ENCODE peak calls at places on chromosomes 13 and 19, in five cellular contexts. J, K, A, R and M are unnamed samples.

GRCh38 chr13:110915874-110916670 is 1.2 kb upstream of the ANKRD10 start:
- DNase-seq in R (no peak), J (no peak), A (no peak), K (no peak), M (no peak)

GRCh38 chr19:47340477-47341208 is 8.5 kb upstream of the DHX34 start:
- DNase-seq in K (no peak), J (no peak), R (no peak), A (no peak), M (no peak)

GRCh38 chr13:33940898-33941297 is 122.9 kb downstream of the RFC3 start:
- DNase-seq in J (no peak), R (no peak), K (no peak), A (no peak), M (no peak)

GRCh38 chr19:11123076-11123567 is 32.5 kb downstream of the SPC24 start:
- DNase-seq in R (no peak), A (no peak), K (no peak), J (no peak), M (no peak)

GRCh38 chr13:102709536-102709935 is 14.7 kb upstream of the METTL21C start:
- DNase-seq in J (no peak), R (no peak), A (no peak), K (no peak), M (no peak)

GRCh38 chr19:46955114-46955812 is 64.4 kb upstream of the NPAS1 start:
- DNase-seq in A (no peak), R (peak; percentile 33), K (no peak), J (no peak), M (no peak)

GRCh38 chr13:29436291-29436690 is 159.2 kb downstream of the SLC7A1 start:
- DNase-seq in K (no peak), A (peak; percentile 19), J (no peak), R (no peak), M (no peak)

GRCh38 chr13:45511310-45512147 is 46.8 kb downstream of the COG3 start:
- DNase-seq in R (peak; percentile 51), K (peak; percentile 74), J (no peak), A (peak; percentile 37), M (no peak)

GRCh38 chr13:82330499-82330898 is 1551.8 kb downstream of the SLITRK1 start:
- DNase-seq in K (peak; percentile 22), R (no peak), A (no peak), J (no peak), M (no peak)

GRCh38 chr13:100872761-100873160 is 198.2 kb upstream of the TMTC4 start:
- DNase-seq in K (no peak), A (no peak), R (no peak), J (no peak), M (no peak)

GRCh38 chr19:10279737-10280442 is 6.9 kb upstream of the ICAM4 start:
- DNase-seq in R (no peak), A (no peak), J (no peak), K (no peak), M (no peak)

GRCh38 chr19:29484876-29485275 is 40.9 kb upstream of the VSTM2B start:
- DNase-seq in A (no peak), R (no peak), K (no peak), J (no peak), M (no peak)

GRCh38 chr19:12797141-12797587 is 4.4 kb downstream of the PRDX2 start:
- DNase-seq in A (no peak), R (no peak), J (no peak), K (no peak), M (no peak)

GRCh38 chr13:33721719-33722118 is 96.2 kb upstream of the RFC3 start:
- DNase-seq in A (no peak), R (no peak), J (no peak), K (no peak), M (no peak)

GRCh38 chr19:906480-906879 is 6.5 kb downstream of the R3HDM4 start:
- DNase-seq in J (no peak), K (no peak), A (no peak), R (no peak), M (no peak)

GRCh38 chr19:366205-366783 is 21.7 kb upstream of the MIER2 start:
- DNase-seq in R (no peak), K (no peak), A (no peak), J (no peak), M (no peak)

GRCh38 chr13:42211704-42212103 is 60.2 kb upstream of the AKAP11 start:
- DNase-seq in R (no peak), J (no peak), A (no peak), K (no peak), M (no peak)

GRCh38 chr13:93238711-93239110 is 12.1 kb downstream of the GPC6 start:
- DNase-seq in K (no peak), A (no peak), J (no peak), R (no peak), M (no peak)

GRCh38 chr13:98912846-98913245 is 65.0 kb downstream of the DOCK9 start:
- DNase-seq in R (no peak), K (no peak), A (no peak), J (no peak), M (no peak)